ENCODE peak calls at places on chromosome 12, in eight cellular contexts. One of them, this sample, is unnamed.

GRCh38 chr12:56645201-56645716 is 525 bp downstream of the ATP5F1B start:
- DNase-seq in AML-193: no peak
- DNase-seq in stimulated activated CD4-positive, alpha-beta T cell treated with anti-CD3 and anti-CD28 coated beads, Interleukin-12 subunit alpha, Interleukin-12 subunit beta, amount 100 ng/mL, for 4 hours: no peak
- DNase-seq in posterior cingulate gyrus: peak; percentile 87
- DNase-seq in fibroblast of the conjunctiva: no peak
- DNase-seq in stimulated activated naive B cell treated with anti-CD40 and anti-IgM and Interleukin-4, amounts not matched to agents 10 μg/mL and 1 μg/mL and 100 μg/mL, for 72 hours: no peak
- DNase-seq in non-pigmented ciliary epithelial cell: no peak
- DNase-seq in fibroblast of gingiva: no peak
- DNase-seq in this sample: peak; percentile 54

GRCh38 chr12:115440438-115440837 is 756.5 kb upstream of the TBX3 start:
- DNase-seq in fibroblast of the conjunctiva: peak; percentile 26
- DNase-seq in stimulated activated naive B cell treated with anti-CD40 and anti-IgM and Interleukin-4, amounts not matched to agents 10 μg/mL and 1 μg/mL and 100 μg/mL, for 72 hours: no peak
- DNase-seq in stimulated activated CD4-positive, alpha-beta T cell treated with anti-CD3 and anti-CD28 coated beads, Interleukin-12 subunit alpha, Interleukin-12 subunit beta, amount 100 ng/mL, for 4 hours: no peak
- DNase-seq in AML-193: no peak
- DNase-seq in non-pigmented ciliary epithelial cell: peak; percentile 9
- DNase-seq in fibroblast of gingiva: peak; percentile 71
- DNase-seq in posterior cingulate gyrus: no peak
- DNase-seq in this sample: peak; percentile 82

GRCh38 chr12:2691340-2692111 is 103.2 kb upstream of the FKBP4 start:
- DNase-seq in stimulated activated naive B cell treated with anti-CD40 and anti-IgM and Interleukin-4, amounts not matched to agents 10 μg/mL and 1 μg/mL and 100 μg/mL, for 72 hours: peak; percentile 43
- DNase-seq in fibroblast of the conjunctiva: no peak
- DNase-seq in AML-193: peak; percentile 54
- DNase-seq in posterior cingulate gyrus: peak; percentile 75
- DNase-seq in stimulated activated CD4-positive, alpha-beta T cell treated with anti-CD3 and anti-CD28 coated beads, Interleukin-12 subunit alpha, Interleukin-12 subunit beta, amount 100 ng/mL, for 4 hours: peak; percentile 44
- DNase-seq in fibroblast of gingiva: no peak
- DNase-seq in non-pigmented ciliary epithelial cell: no peak
- DNase-seq in this sample: peak; percentile 19

GRCh38 chr12:59444932-59445331 is 150.9 kb upstream of the SLC16A7 start:
- DNase-seq in fibroblast of the conjunctiva: no peak
- DNase-seq in posterior cingulate gyrus: no peak
- DNase-seq in fibroblast of gingiva: peak; percentile 35
- DNase-seq in stimulated activated CD4-positive, alpha-beta T cell treated with anti-CD3 and anti-CD28 coated beads, Interleukin-12 subunit alpha, Interleukin-12 subunit beta, amount 100 ng/mL, for 4 hours: no peak
- DNase-seq in AML-193: peak; percentile 12
- DNase-seq in non-pigmented ciliary epithelial cell: no peak
- DNase-seq in stimulated activated naive B cell treated with anti-CD40 and anti-IgM and Interleukin-4, amounts not matched to agents 10 μg/mL and 1 μg/mL and 100 μg/mL, for 72 hours: no peak
- DNase-seq in this sample: no peak

GRCh38 chr12:75739916-75740315 is 228.5 kb upstream of the KRR1 start:
- DNase-seq in stimulated activated naive B cell treated with anti-CD40 and anti-IgM and Interleukin-4, amounts not matched to agents 10 μg/mL and 1 μg/mL and 100 μg/mL, for 72 hours: no peak
- DNase-seq in non-pigmented ciliary epithelial cell: no peak
- DNase-seq in fibroblast of gingiva: no peak
- DNase-seq in stimulated activated CD4-positive, alpha-beta T cell treated with anti-CD3 and anti-CD28 coated beads, Interleukin-12 subunit alpha, Interleukin-12 subunit beta, amount 100 ng/mL, for 4 hours: no peak
- DNase-seq in fibroblast of the conjunctiva: no peak
- DNase-seq in posterior cingulate gyrus: no peak
- DNase-seq in AML-193: no peak
- DNase-seq in this sample: no peak

GRCh38 chr12:56591111-56591510 is 39.0 kb downstream of the BAZ2A start:
- DNase-seq in fibroblast of the conjunctiva: no peak
- DNase-seq in stimulated activated CD4-positive, alpha-beta T cell treated with anti-CD3 and anti-CD28 coated beads, Interleukin-12 subunit alpha, Interleukin-12 subunit beta, amount 100 ng/mL, for 4 hours: no peak
- DNase-seq in AML-193: no peak
- DNase-seq in fibroblast of gingiva: no peak
- DNase-seq in posterior cingulate gyrus: no peak
- DNase-seq in non-pigmented ciliary epithelial cell: no peak
- DNase-seq in stimulated activated naive B cell treated with anti-CD40 and anti-IgM and Interleukin-4, amounts not matched to agents 10 μg/mL and 1 μg/mL and 100 μg/mL, for 72 hours: no peak
- DNase-seq in this sample: no peak

GRCh38 chr12:64221656-64222010 is 463 bp downstream of the KICS2 start:
- DNase-seq in AML-193: peak; percentile 35
- DNase-seq in posterior cingulate gyrus: peak; percentile 97
- DNase-seq in stimulated activated naive B cell treated with anti-CD40 and anti-IgM and Interleukin-4, amounts not matched to agents 10 μg/mL and 1 μg/mL and 100 μg/mL, for 72 hours: peak; percentile 37
- DNase-seq in fibroblast of the conjunctiva: peak; percentile 57
- DNase-seq in non-pigmented ciliary epithelial cell: peak; percentile 28
- DNase-seq in stimulated activated CD4-positive, alpha-beta T cell treated with anti-CD3 and anti-CD28 coated beads, Interleukin-12 subunit alpha, Interleukin-12 subunit beta, amount 100 ng/mL, for 4 hours: peak; percentile 68
- DNase-seq in fibroblast of gingiva: peak; percentile 91
- DNase-seq in this sample: peak; percentile 97

GRCh38 chr12:45730116-45730841 is 773 bp downstream of the ARID2 start:
- DNase-seq in stimulated activated naive B cell treated with anti-CD40 and anti-IgM and Interleukin-4, amounts not matched to agents 10 μg/mL and 1 μg/mL and 100 μg/mL, for 72 hours: peak; percentile 45
- DNase-seq in AML-193: peak; percentile 35
- DNase-seq in fibroblast of gingiva: peak; percentile 40
- DNase-seq in fibroblast of the conjunctiva: no peak
- DNase-seq in posterior cingulate gyrus: peak; percentile 89
- DNase-seq in stimulated activated CD4-positive, alpha-beta T cell treated with anti-CD3 and anti-CD28 coated beads, Interleukin-12 subunit alpha, Interleukin-12 subunit beta, amount 100 ng/mL, for 4 hours: peak; percentile 42
- DNase-seq in non-pigmented ciliary epithelial cell: no peak
- DNase-seq in this sample: peak; percentile 33

GRCh38 chr12:79737875-79738718 is 47.3 kb upstream of the PAWR start:
- DNase-seq in AML-193: peak; percentile 68
- DNase-seq in posterior cingulate gyrus: no peak
- DNase-seq in non-pigmented ciliary epithelial cell: peak; percentile 22
- DNase-seq in stimulated activated CD4-positive, alpha-beta T cell treated with anti-CD3 and anti-CD28 coated beads, Interleukin-12 subunit alpha, Interleukin-12 subunit beta, amount 100 ng/mL, for 4 hours: no peak
- DNase-seq in stimulated activated naive B cell treated with anti-CD40 and anti-IgM and Interleukin-4, amounts not matched to agents 10 μg/mL and 1 μg/mL and 100 μg/mL, for 72 hours: peak; percentile 5
- DNase-seq in fibroblast of gingiva: peak; percentile 50
- DNase-seq in fibroblast of the conjunctiva: peak; percentile 48
- DNase-seq in this sample: peak; percentile 34

GRCh38 chr12:68792952-68793351 is 15.0 kb upstream of the MDM2 start:
- DNase-seq in fibroblast of the conjunctiva: no peak
- DNase-seq in AML-193: peak; percentile 59
- DNase-seq in non-pigmented ciliary epithelial cell: no peak
- DNase-seq in posterior cingulate gyrus: no peak
- DNase-seq in fibroblast of gingiva: no peak
- DNase-seq in stimulated activated naive B cell treated with anti-CD40 and anti-IgM and Interleukin-4, amounts not matched to agents 10 μg/mL and 1 μg/mL and 100 μg/mL, for 72 hours: no peak
- DNase-seq in stimulated activated CD4-positive, alpha-beta T cell treated with anti-CD3 and anti-CD28 coated beads, Interleukin-12 subunit alpha, Interleukin-12 subunit beta, amount 100 ng/mL, for 4 hours: no peak
- DNase-seq in this sample: no peak

GRCh38 chr12:93192878-93193277 is 184.8 kb upstream of the NUDT4 start:
- DNase-seq in stimulated activated CD4-positive, alpha-beta T cell treated with anti-CD3 and anti-CD28 coated beads, Interleukin-12 subunit alpha, Interleukin-12 subunit beta, amount 100 ng/mL, for 4 hours: no peak
- DNase-seq in fibroblast of the conjunctiva: no peak
- DNase-seq in stimulated activated naive B cell treated with anti-CD40 and anti-IgM and Interleukin-4, amounts not matched to agents 10 μg/mL and 1 μg/mL and 100 μg/mL, for 72 hours: no peak
- DNase-seq in non-pigmented ciliary epithelial cell: no peak
- DNase-seq in AML-193: no peak
- DNase-seq in fibroblast of gingiva: no peak
- DNase-seq in posterior cingulate gyrus: no peak
- DNase-seq in this sample: no peak

GRCh38 chr12:76144253-76144564 is 59.7 kb upstream of the NAP1L1 start:
- DNase-seq in stimulated activated naive B cell treated with anti-CD40 and anti-IgM and Interleukin-4, amounts not matched to agents 10 μg/mL and 1 μg/mL and 100 μg/mL, for 72 hours: no peak
- DNase-seq in fibroblast of gingiva: no peak
- DNase-seq in AML-193: no peak
- DNase-seq in stimulated activated CD4-positive, alpha-beta T cell treated with anti-CD3 and anti-CD28 coated beads, Interleukin-12 subunit alpha, Interleukin-12 subunit beta, amount 100 ng/mL, for 4 hours: peak; percentile 24
- DNase-seq in non-pigmented ciliary epithelial cell: no peak
- DNase-seq in posterior cingulate gyrus: no peak
- DNase-seq in fibroblast of the conjunctiva: peak; percentile 22
- DNase-seq in this sample: peak; percentile 48

GRCh38 chr12:80632835-80633234 is 74.6 kb upstream of the MYF6 start:
- DNase-seq in stimulated activated CD4-positive, alpha-beta T cell treated with anti-CD3 and anti-CD28 coated beads, Interleukin-12 subunit alpha, Interleukin-12 subunit beta, amount 100 ng/mL, for 4 hours: no peak
- DNase-seq in posterior cingulate gyrus: no peak
- DNase-seq in AML-193: no peak
- DNase-seq in stimulated activated naive B cell treated with anti-CD40 and anti-IgM and Interleukin-4, amounts not matched to agents 10 μg/mL and 1 μg/mL and 100 μg/mL, for 72 hours: no peak
- DNase-seq in fibroblast of the conjunctiva: no peak
- DNase-seq in non-pigmented ciliary epithelial cell: no peak
- DNase-seq in fibroblast of gingiva: no peak
- DNase-seq in this sample: no peak

GRCh38 chr12:46944771-46945170 is 119.0 kb upstream of the SLC38A4 start:
- DNase-seq in non-pigmented ciliary epithelial cell: no peak
- DNase-seq in stimulated activated naive B cell treated with anti-CD40 and anti-IgM and Interleukin-4, amounts not matched to agents 10 μg/mL and 1 μg/mL and 100 μg/mL, for 72 hours: no peak
- DNase-seq in posterior cingulate gyrus: no peak
- DNase-seq in fibroblast of gingiva: no peak
- DNase-seq in fibroblast of the conjunctiva: no peak
- DNase-seq in AML-193: no peak
- DNase-seq in stimulated activated CD4-positive, alpha-beta T cell treated with anti-CD3 and anti-CD28 coated beads, Interleukin-12 subunit alpha, Interleukin-12 subunit beta, amount 100 ng/mL, for 4 hours: no peak
- DNase-seq in this sample: no peak

GRCh38 chr12:6887460-6887859 is 14.4 kb upstream of the SPSB2 start:
- DNase-seq in non-pigmented ciliary epithelial cell: no peak
- DNase-seq in fibroblast of gingiva: no peak
- DNase-seq in posterior cingulate gyrus: peak; percentile 43
- DNase-seq in fibroblast of the conjunctiva: no peak
- DNase-seq in stimulated activated naive B cell treated with anti-CD40 and anti-IgM and Interleukin-4, amounts not matched to agents 10 μg/mL and 1 μg/mL and 100 μg/mL, for 72 hours: no peak
- DNase-seq in stimulated activated CD4-positive, alpha-beta T cell treated with anti-CD3 and anti-CD28 coated beads, Interleukin-12 subunit alpha, Interleukin-12 subunit beta, amount 100 ng/mL, for 4 hours: no peak
- DNase-seq in AML-193: no peak
- DNase-seq in this sample: no peak

GRCh38 chr12:8823565-8824300 is 1.3 kb downstream of the A2ML1 start:
- DNase-seq in AML-193: no peak
- DNase-seq in stimulated activated naive B cell treated with anti-CD40 and anti-IgM and Interleukin-4, amounts not matched to agents 10 μg/mL and 1 μg/mL and 100 μg/mL, for 72 hours: no peak
- DNase-seq in fibroblast of the conjunctiva: no peak
- DNase-seq in non-pigmented ciliary epithelial cell: no peak
- DNase-seq in fibroblast of gingiva: no peak
- DNase-seq in stimulated activated CD4-positive, alpha-beta T cell treated with anti-CD3 and anti-CD28 coated beads, Interleukin-12 subunit alpha, Interleukin-12 subunit beta, amount 100 ng/mL, for 4 hours: no peak
- DNase-seq in posterior cingulate gyrus: no peak
- DNase-seq in this sample: no peak

GRCh38 chr12:90801776-90802175 is 153.2 kb downstream of the CCER1 start:
- DNase-seq in non-pigmented ciliary epithelial cell: peak; percentile 13
- DNase-seq in AML-193: no peak
- DNase-seq in stimulated activated CD4-positive, alpha-beta T cell treated with anti-CD3 and anti-CD28 coated beads, Interleukin-12 subunit alpha, Interleukin-12 subunit beta, amount 100 ng/mL, for 4 hours: no peak
- DNase-seq in fibroblast of gingiva: no peak
- DNase-seq in stimulated activated naive B cell treated with anti-CD40 and anti-IgM and Interleukin-4, amounts not matched to agents 10 μg/mL and 1 μg/mL and 100 μg/mL, for 72 hours: no peak
- DNase-seq in posterior cingulate gyrus: no peak
- DNase-seq in fibroblast of the conjunctiva: no peak
- DNase-seq in this sample: peak; percentile 70

GRCh38 chr12:81450920-81451739 is 308.0 kb downstream of the PPFIA2 start:
- DNase-seq in AML-193: peak; percentile 18
- DNase-seq in non-pigmented ciliary epithelial cell: peak; percentile 54
- DNase-seq in stimulated activated CD4-positive, alpha-beta T cell treated with anti-CD3 and anti-CD28 coated beads, Interleukin-12 subunit alpha, Interleukin-12 subunit beta, amount 100 ng/mL, for 4 hours: no peak
- DNase-seq in fibroblast of the conjunctiva: peak; percentile 57
- DNase-seq in posterior cingulate gyrus: peak; percentile 76
- DNase-seq in stimulated activated naive B cell treated with anti-CD40 and anti-IgM and Interleukin-4, amounts not matched to agents 10 μg/mL and 1 μg/mL and 100 μg/mL, for 72 hours: no peak
- DNase-seq in fibroblast of gingiva: peak; percentile 66
- DNase-seq in this sample: peak; percentile 6

GRCh38 chr12:39616251-39616650 is 3.4 kb downstream of the ABCD2 start:
- DNase-seq in AML-193: no peak
- DNase-seq in non-pigmented ciliary epithelial cell: no peak
- DNase-seq in posterior cingulate gyrus: no peak
- DNase-seq in fibroblast of gingiva: no peak
- DNase-seq in stimulated activated CD4-positive, alpha-beta T cell treated with anti-CD3 and anti-CD28 coated beads, Interleukin-12 subunit alpha, Interleukin-12 subunit beta, amount 100 ng/mL, for 4 hours: no peak
- DNase-seq in fibroblast of the conjunctiva: no peak
- DNase-seq in stimulated activated naive B cell treated with anti-CD40 and anti-IgM and Interleukin-4, amounts not matched to agents 10 μg/mL and 1 μg/mL and 100 μg/mL, for 72 hours: no peak
- DNase-seq in this sample: no peak

GRCh38 chr12:132486168-132486567 is 3.8 kb upstream of the FBRSL1 start:
- DNase-seq in AML-193: no peak
- DNase-seq in fibroblast of the conjunctiva: no peak
- DNase-seq in stimulated activated CD4-positive, alpha-beta T cell treated with anti-CD3 and anti-CD28 coated beads, Interleukin-12 subunit alpha, Interleukin-12 subunit beta, amount 100 ng/mL, for 4 hours: no peak
- DNase-seq in stimulated activated naive B cell treated with anti-CD40 and anti-IgM and Interleukin-4, amounts not matched to agents 10 μg/mL and 1 μg/mL and 100 μg/mL, for 72 hours: no peak
- DNase-seq in posterior cingulate gyrus: peak; percentile 66
- DNase-seq in fibroblast of gingiva: no peak
- DNase-seq in non-pigmented ciliary epithelial cell: no peak
- DNase-seq in this sample: no peak

GRCh38 chr12:122374707-122375106 is 47.8 kb downstream of the CLIP1 start:
- DNase-seq in fibroblast of gingiva: no peak
- DNase-seq in AML-193: no peak
- DNase-seq in stimulated activated CD4-positive, alpha-beta T cell treated with anti-CD3 and anti-CD28 coated beads, Interleukin-12 subunit alpha, Interleukin-12 subunit beta, amount 100 ng/mL, for 4 hours: no peak
- DNase-seq in fibroblast of the conjunctiva: no peak
- DNase-seq in stimulated activated naive B cell treated with anti-CD40 and anti-IgM and Interleukin-4, amounts not matched to agents 10 μg/mL and 1 μg/mL and 100 μg/mL, for 72 hours: no peak
- DNase-seq in non-pigmented ciliary epithelial cell: no peak
- DNase-seq in posterior cingulate gyrus: no peak
- DNase-seq in this sample: no peak

GRCh38 chr12:7994731-7995205 is 37.7 kb upstream of the FOXJ2 start:
- DNase-seq in fibroblast of gingiva: peak; percentile 82
- DNase-seq in fibroblast of the conjunctiva: peak; percentile 71
- DNase-seq in posterior cingulate gyrus: no peak
- DNase-seq in stimulated activated naive B cell treated with anti-CD40 and anti-IgM and Interleukin-4, amounts not matched to agents 10 μg/mL and 1 μg/mL and 100 μg/mL, for 72 hours: no peak
- DNase-seq in AML-193: no peak
- DNase-seq in non-pigmented ciliary epithelial cell: peak; percentile 71
- DNase-seq in stimulated activated CD4-positive, alpha-beta T cell treated with anti-CD3 and anti-CD28 coated beads, Interleukin-12 subunit alpha, Interleukin-12 subunit beta, amount 100 ng/mL, for 4 hours: no peak
- DNase-seq in this sample: peak; percentile 91

GRCh38 chr12:124917135-124917840 is 2.8 kb upstream of the UBC start:
- DNase-seq in AML-193: no peak
- DNase-seq in stimulated activated CD4-positive, alpha-beta T cell treated with anti-CD3 and anti-CD28 coated beads, Interleukin-12 subunit alpha, Interleukin-12 subunit beta, amount 100 ng/mL, for 4 hours: peak; percentile 79
- DNase-seq in posterior cingulate gyrus: peak; percentile 99
- DNase-seq in fibroblast of gingiva: peak; percentile 100
- DNase-seq in fibroblast of the conjunctiva: peak; percentile 100
- DNase-seq in non-pigmented ciliary epithelial cell: peak; percentile 100
- DNase-seq in stimulated activated naive B cell treated with anti-CD40 and anti-IgM and Interleukin-4, amounts not matched to agents 10 μg/mL and 1 μg/mL and 100 μg/mL, for 72 hours: peak; percentile 94
- DNase-seq in this sample: peak; percentile 100

GRCh38 chr12:49104822-49105221 is 5.8 kb downstream of the LMBR1L start:
- DNase-seq in posterior cingulate gyrus: no peak
- DNase-seq in AML-193: no peak
- DNase-seq in stimulated activated CD4-positive, alpha-beta T cell treated with anti-CD3 and anti-CD28 coated beads, Interleukin-12 subunit alpha, Interleukin-12 subunit beta, amount 100 ng/mL, for 4 hours: no peak
- DNase-seq in fibroblast of gingiva: no peak
- DNase-seq in stimulated activated naive B cell treated with anti-CD40 and anti-IgM and Interleukin-4, amounts not matched to agents 10 μg/mL and 1 μg/mL and 100 μg/mL, for 72 hours: no peak
- DNase-seq in fibroblast of the conjunctiva: no peak
- DNase-seq in non-pigmented ciliary epithelial cell: no peak
- DNase-seq in this sample: no peak

GRCh38 chr12:75868501-75868900 is 163.1 kb downstream of the PHLDA1 start:
- DNase-seq in AML-193: no peak
- DNase-seq in non-pigmented ciliary epithelial cell: no peak
- DNase-seq in fibroblast of gingiva: peak; percentile 25
- DNase-seq in posterior cingulate gyrus: no peak
- DNase-seq in fibroblast of the conjunctiva: no peak
- DNase-seq in stimulated activated naive B cell treated with anti-CD40 and anti-IgM and Interleukin-4, amounts not matched to agents 10 μg/mL and 1 μg/mL and 100 μg/mL, for 72 hours: no peak
- DNase-seq in stimulated activated CD4-positive, alpha-beta T cell treated with anti-CD3 and anti-CD28 coated beads, Interleukin-12 subunit alpha, Interleukin-12 subunit beta, amount 100 ng/mL, for 4 hours: no peak
- DNase-seq in this sample: no peak

GRCh38 chr12:52496590-52497071 is 3.6 kb upstream of the KRT6A start:
- DNase-seq in fibroblast of gingiva: peak; percentile 48
- DNase-seq in fibroblast of the conjunctiva: no peak
- DNase-seq in AML-193: no peak
- DNase-seq in stimulated activated CD4-positive, alpha-beta T cell treated with anti-CD3 and anti-CD28 coated beads, Interleukin-12 subunit alpha, Interleukin-12 subunit beta, amount 100 ng/mL, for 4 hours: no peak
- DNase-seq in stimulated activated naive B cell treated with anti-CD40 and anti-IgM and Interleukin-4, amounts not matched to agents 10 μg/mL and 1 μg/mL and 100 μg/mL, for 72 hours: no peak
- DNase-seq in non-pigmented ciliary epithelial cell: no peak
- DNase-seq in posterior cingulate gyrus: no peak
- DNase-seq in this sample: peak; percentile 7

GRCh38 chr12:56955631-56956256 is 1.7 kb downstream of the RDH16 start:
- DNase-seq in fibroblast of the conjunctiva: no peak
- DNase-seq in stimulated activated CD4-positive, alpha-beta T cell treated with anti-CD3 and anti-CD28 coated beads, Interleukin-12 subunit alpha, Interleukin-12 subunit beta, amount 100 ng/mL, for 4 hours: no peak
- DNase-seq in fibroblast of gingiva: peak; percentile 24
- DNase-seq in AML-193: no peak
- DNase-seq in stimulated activated naive B cell treated with anti-CD40 and anti-IgM and Interleukin-4, amounts not matched to agents 10 μg/mL and 1 μg/mL and 100 μg/mL, for 72 hours: no peak
- DNase-seq in posterior cingulate gyrus: no peak
- DNase-seq in non-pigmented ciliary epithelial cell: no peak
- DNase-seq in this sample: peak; percentile 32

GRCh38 chr12:56987551-56988053 is 18.7 kb downstream of the ZBTB39 start:
- DNase-seq in stimulated activated naive B cell treated with anti-CD40 and anti-IgM and Interleukin-4, amounts not matched to agents 10 μg/mL and 1 μg/mL and 100 μg/mL, for 72 hours: peak; percentile 48
- DNase-seq in fibroblast of gingiva: peak; percentile 65
- DNase-seq in non-pigmented ciliary epithelial cell: peak; percentile 17
- DNase-seq in AML-193: peak; percentile 73
- DNase-seq in stimulated activated CD4-positive, alpha-beta T cell treated with anti-CD3 and anti-CD28 coated beads, Interleukin-12 subunit alpha, Interleukin-12 subunit beta, amount 100 ng/mL, for 4 hours: peak; percentile 74
- DNase-seq in posterior cingulate gyrus: peak; percentile 98
- DNase-seq in fibroblast of the conjunctiva: peak; percentile 68
- DNase-seq in this sample: peak; percentile 56

GRCh38 chr12:11882301-11883019 is 188.3 kb upstream of the BCL2L14 start:
- DNase-seq in non-pigmented ciliary epithelial cell: no peak
- DNase-seq in posterior cingulate gyrus: no peak
- DNase-seq in AML-193: no peak
- DNase-seq in stimulated activated naive B cell treated with anti-CD40 and anti-IgM and Interleukin-4, amounts not matched to agents 10 μg/mL and 1 μg/mL and 100 μg/mL, for 72 hours: no peak
- DNase-seq in fibroblast of the conjunctiva: no peak
- DNase-seq in fibroblast of gingiva: no peak
- DNase-seq in stimulated activated CD4-positive, alpha-beta T cell treated with anti-CD3 and anti-CD28 coated beads, Interleukin-12 subunit alpha, Interleukin-12 subunit beta, amount 100 ng/mL, for 4 hours: no peak
- DNase-seq in this sample: no peak

GRCh38 chr12:62519043-62519442 is 52.4 kb downstream of the MON2 start:
- DNase-seq in non-pigmented ciliary epithelial cell: no peak
- DNase-seq in posterior cingulate gyrus: peak; percentile 81
- DNase-seq in stimulated activated naive B cell treated with anti-CD40 and anti-IgM and Interleukin-4, amounts not matched to agents 10 μg/mL and 1 μg/mL and 100 μg/mL, for 72 hours: no peak
- DNase-seq in fibroblast of gingiva: no peak
- DNase-seq in fibroblast of the conjunctiva: no peak
- DNase-seq in AML-193: no peak
- DNase-seq in stimulated activated CD4-positive, alpha-beta T cell treated with anti-CD3 and anti-CD28 coated beads, Interleukin-12 subunit alpha, Interleukin-12 subunit beta, amount 100 ng/mL, for 4 hours: no peak
- DNase-seq in this sample: no peak

GRCh38 chr12:96347130-96347699 is 53.0 kb downstream of the CDK17 start:
- DNase-seq in non-pigmented ciliary epithelial cell: no peak
- DNase-seq in fibroblast of the conjunctiva: no peak
- DNase-seq in AML-193: no peak
- DNase-seq in stimulated activated CD4-positive, alpha-beta T cell treated with anti-CD3 and anti-CD28 coated beads, Interleukin-12 subunit alpha, Interleukin-12 subunit beta, amount 100 ng/mL, for 4 hours: no peak
- DNase-seq in posterior cingulate gyrus: no peak
- DNase-seq in fibroblast of gingiva: no peak
- DNase-seq in stimulated activated naive B cell treated with anti-CD40 and anti-IgM and Interleukin-4, amounts not matched to agents 10 μg/mL and 1 μg/mL and 100 μg/mL, for 72 hours: no peak
- DNase-seq in this sample: no peak

GRCh38 chr12:33222357-33222756 is 217.3 kb downstream of the SYT10 start:
- DNase-seq in stimulated activated CD4-positive, alpha-beta T cell treated with anti-CD3 and anti-CD28 coated beads, Interleukin-12 subunit alpha, Interleukin-12 subunit beta, amount 100 ng/mL, for 4 hours: no peak
- DNase-seq in stimulated activated naive B cell treated with anti-CD40 and anti-IgM and Interleukin-4, amounts not matched to agents 10 μg/mL and 1 μg/mL and 100 μg/mL, for 72 hours: no peak
- DNase-seq in non-pigmented ciliary epithelial cell: no peak
- DNase-seq in fibroblast of gingiva: no peak
- DNase-seq in AML-193: no peak
- DNase-seq in posterior cingulate gyrus: no peak
- DNase-seq in fibroblast of the conjunctiva: no peak
- DNase-seq in this sample: no peak

GRCh38 chr12:113792450-113792849 is 173.7 kb downstream of the RBM19 start:
- DNase-seq in non-pigmented ciliary epithelial cell: no peak
- DNase-seq in AML-193: no peak
- DNase-seq in posterior cingulate gyrus: no peak
- DNase-seq in stimulated activated naive B cell treated with anti-CD40 and anti-IgM and Interleukin-4, amounts not matched to agents 10 μg/mL and 1 μg/mL and 100 μg/mL, for 72 hours: no peak
- DNase-seq in fibroblast of the conjunctiva: no peak
- DNase-seq in fibroblast of gingiva: no peak
- DNase-seq in stimulated activated CD4-positive, alpha-beta T cell treated with anti-CD3 and anti-CD28 coated beads, Interleukin-12 subunit alpha, Interleukin-12 subunit beta, amount 100 ng/mL, for 4 hours: no peak
- DNase-seq in this sample: no peak

GRCh38 chr12:40224439-40225291 is at the start of gene LRRK2:
- DNase-seq in AML-193: peak; percentile 32
- DNase-seq in posterior cingulate gyrus: peak; percentile 94
- DNase-seq in fibroblast of gingiva: peak; percentile 84
- DNase-seq in stimulated activated CD4-positive, alpha-beta T cell treated with anti-CD3 and anti-CD28 coated beads, Interleukin-12 subunit alpha, Interleukin-12 subunit beta, amount 100 ng/mL, for 4 hours: peak; percentile 7
- DNase-seq in non-pigmented ciliary epithelial cell: no peak
- DNase-seq in stimulated activated naive B cell treated with anti-CD40 and anti-IgM and Interleukin-4, amounts not matched to agents 10 μg/mL and 1 μg/mL and 100 μg/mL, for 72 hours: peak; percentile 90
- DNase-seq in fibroblast of the conjunctiva: peak; percentile 62
- DNase-seq in this sample: peak; percentile 78